ENCODE peak calls at places on chromosomes 7 and 10, in eight cellular contexts. X is heart left ventricle, A is mammary epithelial cell, F is IMR-90, W is AG04450, L is psoas muscle, K is sigmoid colon, P is PC-3. S is an unnamed sample.

GRCh38 chr10:132722980-132723970 is 62.7 kb downstream of the NKX6-2 start:
- DNase-seq in X (peak), A (no peak), F (no peak), W (no peak), L (peak), K (no peak), P (no peak), S (no peak)

GRCh38 chr10:106900041-106900674 is 264.3 kb downstream of the SORCS1 start:
- DNase-seq in X (no peak), A (no peak), F (no peak), W (no peak), L (no peak), K (no peak), P (no peak), S (no peak)

GRCh38 chr7:78039791-78040776 is 241.5 kb downstream of the PHTF2 start:
- DNase-seq in X (peak), A (no peak), F (no peak), W (no peak), L (peak), K (peak), P (no peak), S (peak)

GRCh38 chr7:79823246-79823951 is 311.2 kb upstream of the GNAI1 start:
- DNase-seq in X (no peak), A (no peak), F (peak), W (peak), L (no peak), K (no peak), P (no peak), S (no peak)

GRCh38 chr10:124156524-124157225 is 63.3 kb upstream of the CHST15 start:
- DNase-seq in X (peak), A (no peak), F (no peak), W (no peak), L (peak), K (peak), P (no peak), S (peak)

GRCh38 chr7:44634839-44635591 is 28.6 kb downstream of the OGDH start:
- DNase-seq in X (peak), A (no peak), F (no peak), W (no peak), L (peak), K (no peak), P (no peak), S (no peak)

GRCh38 chr10:32982911-32983310 is 24.9 kb upstream of the ITGB1 start:
- DNase-seq in X (no peak), A (no peak), F (peak), W (no peak), L (no peak), K (no peak), P (peak), S (no peak)

GRCh38 chr7:133690740-133691139 is 436.4 kb upstream of the LRGUK start:
- DNase-seq in X (no peak), A (no peak), F (no peak), W (no peak), L (no peak), K (no peak), P (no peak), S (no peak)

GRCh38 chr7:28872226-28872625 is 85.9 kb downstream of the TRIL start:
- DNase-seq in X (no peak), A (no peak), F (no peak), W (no peak), L (no peak), K (no peak), P (peak), S (no peak)

DNA sequence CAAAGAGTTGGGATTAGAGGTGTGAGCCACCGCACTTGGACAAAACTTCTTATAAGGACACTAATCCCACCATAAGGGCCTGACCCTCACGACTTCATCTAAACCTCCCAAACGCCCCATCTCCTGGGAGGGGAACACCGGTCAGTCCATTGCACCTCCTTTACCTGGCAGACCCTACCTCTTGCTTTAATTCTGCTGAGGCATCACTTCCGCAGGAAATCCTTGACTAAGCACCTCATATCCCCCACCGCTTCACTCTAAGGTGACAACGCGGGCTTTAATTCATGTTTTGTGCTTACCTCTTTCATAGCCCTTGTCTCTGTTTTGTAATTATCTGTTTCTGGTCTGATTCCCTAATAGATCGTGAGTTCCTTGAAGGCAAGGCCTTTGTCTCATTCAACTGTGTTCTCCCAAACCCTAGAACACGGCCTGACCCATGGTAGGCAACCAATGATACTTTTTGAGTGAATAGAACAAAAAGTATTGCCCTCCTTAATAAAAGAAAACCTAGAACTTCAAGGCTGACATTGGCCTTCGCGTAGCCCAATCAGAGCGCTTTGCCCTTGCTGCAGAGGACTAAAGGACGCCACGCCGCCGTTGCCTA is 453 bp upstream of the ZNF862 start:
- DNase-seq in X (no peak), A (no peak), F (no peak), W (no peak), L (no peak), K (peak), P (no peak), S (no peak)
- H3K4me3 ChIP-seq in X (peak), A (no peak), F (no peak), W (no peak), L (no peak), K (no peak), P (peak), S (no peak)

GRCh38 chr7:40394382-40394781 is 259.6 kb downstream of the SUGCT start:
- DNase-seq in X (no peak), A (no peak), F (no peak), W (no peak), L (no peak), K (no peak), P (no peak), S (no peak)

DNA sequence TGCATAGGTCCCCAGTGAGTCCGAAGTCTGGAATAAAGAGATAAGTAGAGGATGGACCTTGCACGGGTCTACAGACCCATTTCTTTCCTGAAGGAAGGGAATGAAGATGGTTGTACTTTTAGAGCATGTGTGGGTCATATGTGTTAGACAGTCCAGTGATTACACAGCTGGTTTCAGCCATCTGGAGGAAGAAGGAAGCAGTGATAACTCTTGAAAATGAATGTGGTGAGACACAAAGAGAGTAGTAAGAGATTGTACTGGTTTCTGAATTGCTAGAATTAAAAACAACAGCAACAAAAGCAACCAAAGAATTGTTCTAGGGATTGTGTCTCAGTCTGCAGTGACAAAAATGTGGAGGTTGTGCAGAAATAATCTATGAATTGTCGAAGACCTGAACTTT is 258.9 kb downstream of the SUGCT start:
- DNase-seq in X (no peak), A (no peak), F (no peak), W (no peak), L (no peak), K (no peak), P (no peak), S (no peak)
- H3K4me3 ChIP-seq in X (no peak), A (no peak), F (no peak), W (no peak), L (no peak), K (no peak), P (no peak), S (no peak)

DNA sequence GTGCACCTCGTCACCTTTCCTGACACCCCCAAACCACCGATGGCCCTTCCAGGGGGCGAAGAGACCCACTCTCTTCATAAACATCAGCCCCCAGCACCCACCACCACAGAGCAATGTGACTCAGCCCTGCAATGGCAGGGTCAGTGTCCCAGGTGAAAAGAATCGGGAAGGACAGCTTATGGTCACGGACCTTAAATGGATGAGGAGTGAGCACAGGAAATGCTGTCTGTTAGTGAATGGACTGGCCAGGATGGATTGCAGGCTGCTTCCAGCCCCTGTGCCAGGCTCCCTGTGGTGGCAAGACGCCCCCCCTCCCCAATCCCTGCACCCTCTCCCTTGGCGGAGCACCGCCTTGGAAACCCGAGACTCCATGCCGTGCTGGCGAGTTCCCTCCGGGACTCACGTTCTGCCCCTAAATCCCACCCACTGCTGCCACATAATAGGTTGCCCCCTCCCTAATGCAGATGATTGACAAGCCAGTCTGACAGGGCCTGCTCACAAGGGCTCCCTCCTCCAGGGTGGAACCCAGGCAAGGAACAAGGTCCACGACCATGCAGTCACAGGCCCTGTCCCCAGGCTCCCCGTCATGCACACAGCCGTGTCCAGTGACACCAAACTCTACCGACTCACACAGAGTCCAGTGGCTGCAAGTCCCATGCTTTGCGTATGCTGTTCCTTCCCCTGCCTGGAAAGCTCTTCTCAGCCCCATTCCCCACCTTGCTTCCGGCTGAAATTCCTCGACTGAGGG is 7.3 kb downstream of the ASB13 start:
- DNase-seq in X (no peak), A (no peak), F (no peak), W (no peak), L (no peak), K (no peak), P (no peak), S (no peak)
- H3K4me3 ChIP-seq in X (no peak), A (no peak), F (no peak), W (no peak), L (no peak), K (no peak), P (peak), S (no peak)

GRCh38 chr10:78063236-78063635 is 29.6 kb downstream of the RPS24 start:
- DNase-seq in X (no peak), A (no peak), F (no peak), W (no peak), L (no peak), K (no peak), P (no peak), S (no peak)
- H3K4me3 ChIP-seq in X (no peak), A (no peak), F (no peak), W (no peak), L (no peak), K (no peak), P (no peak), S (no peak)

GRCh38 chr7:27241189-27242045 is 1.2 kb upstream of the EVX1 start:
- DNase-seq in X (no peak), A (no peak), F (no peak), W (no peak), L (no peak), K (no peak), P (no peak), S (no peak)
- H3K4me3 ChIP-seq in X (no peak), A (no peak), F (no peak), W (no peak), L (no peak), K (no peak), P (no peak), S (no peak)

GRCh38 chr7:132318338-132319318 is 257.6 kb downstream of the PLXNA4 start:
- DNase-seq in X (peak), A (peak), F (peak), W (peak), L (peak), K (peak), P (peak), S (peak)

GRCh38 chr7:132321387-132321786 is 254.9 kb downstream of the PLXNA4 start:
- DNase-seq in X (no peak), A (no peak), F (no peak), W (no peak), L (no peak), K (no peak), P (no peak), S (no peak)

GRCh38 chr7:132319481-132319880 is 256.8 kb downstream of the PLXNA4 start:
- DNase-seq in X (no peak), A (no peak), F (no peak), W (no peak), L (no peak), K (no peak), P (no peak), S (no peak)

GRCh38 chr7:132326878-132327589 is 249.2 kb downstream of the PLXNA4 start:
- DNase-seq in X (no peak), A (no peak), F (no peak), W (no peak), L (no peak), K (no peak), P (no peak), S (no peak)

GRCh38 chr7:132322981-132323380 is 253.3 kb downstream of the PLXNA4 start:
- DNase-seq in X (no peak), A (no peak), F (no peak), W (no peak), L (no peak), K (no peak), P (no peak), S (no peak)
- H3K4me3 ChIP-seq in X (no peak), A (no peak), F (no peak), W (no peak), L (no peak), K (no peak), P (no peak), S (no peak)

DNA sequence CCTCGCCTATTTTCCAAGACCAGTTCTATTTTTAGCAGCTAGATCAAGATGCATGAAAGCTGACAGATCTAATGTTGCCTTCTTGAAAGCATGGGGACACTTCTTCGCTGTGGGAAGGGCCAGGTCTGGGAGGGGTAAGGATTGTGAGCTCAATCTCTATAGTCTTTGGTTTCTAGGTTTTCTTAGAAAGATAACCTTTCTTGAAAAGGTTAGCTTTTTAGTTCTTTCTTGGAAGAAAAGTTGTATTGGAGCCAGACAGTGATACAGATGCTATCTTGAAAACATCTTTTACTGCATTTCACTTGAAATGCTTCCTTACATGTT is 33.3 kb downstream of the CELF2 start:
- DNase-seq in X (no peak), A (no peak), F (no peak), W (no peak), L (no peak), K (no peak), P (no peak), S (no peak)
- H3K4me3 ChIP-seq in X (no peak), A (no peak), F (no peak), W (no peak), L (no peak), K (no peak), P (no peak), S (no peak)

DNA sequence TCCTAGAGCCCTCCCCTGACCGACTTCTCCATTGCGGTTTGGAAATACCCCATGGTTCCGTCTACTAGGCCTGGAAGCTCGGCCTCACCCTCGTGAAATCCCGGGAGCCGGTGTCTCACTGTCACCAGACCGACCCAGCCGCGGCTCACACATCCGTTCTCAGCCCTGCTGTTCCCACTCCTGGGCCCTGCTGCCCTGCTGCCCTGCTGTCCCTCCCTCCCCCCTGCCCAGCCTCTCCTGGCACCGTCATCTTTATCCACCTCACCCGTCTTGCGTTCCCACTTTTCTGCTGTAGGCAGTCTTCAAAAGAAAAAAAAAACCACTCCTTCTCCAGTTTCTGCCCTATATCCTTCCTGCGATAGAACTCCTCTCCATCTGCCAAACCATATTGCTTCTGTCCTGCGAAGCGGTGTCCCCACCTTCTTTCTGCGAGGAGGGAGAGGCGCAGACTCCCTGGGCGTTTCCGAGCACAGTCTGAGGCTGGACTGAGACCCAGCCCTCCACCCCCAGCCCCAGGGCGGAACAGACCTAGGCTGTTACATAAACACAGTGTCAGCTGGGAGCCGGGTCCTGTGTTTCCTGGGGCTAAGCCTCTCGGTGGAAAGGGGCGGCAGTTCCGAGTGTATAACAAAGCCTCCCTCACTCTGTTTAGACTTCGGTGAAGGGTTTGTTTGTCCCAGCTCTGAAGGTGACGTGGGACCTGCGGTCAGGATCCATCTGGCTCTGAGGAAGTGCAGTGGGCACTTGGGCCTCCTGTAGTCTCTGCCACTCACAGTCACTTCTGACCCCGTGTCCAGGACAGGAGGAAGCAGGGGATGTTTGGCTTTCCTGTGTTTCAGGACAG is 2.8 kb downstream of the AGAP3 start:
- DNase-seq in X (peak), A (peak), F (peak), W (no peak), L (peak), K (peak), P (peak), S (peak)
- H3K4me3 ChIP-seq in X (peak), A (peak), F (peak), W (peak), L (peak), K (peak), P (peak), S (no peak)

GRCh38 chr10:48604039-48604407 is 850 bp downstream of the ARHGAP22 start:
- DNase-seq in X (no peak), A (no peak), F (no peak), W (no peak), L (no peak), K (peak), P (no peak), S (no peak)
- H3K4me3 ChIP-seq in X (peak), A (peak), F (peak), W (peak), L (peak), K (peak), P (peak), S (no peak)

S was measured in aorta.